ENCODE peak calls at places on chromosome 21, in four cellular contexts. Q is left lung; C is sciatic nerve; K is CD8-positive, alpha-beta memory T cell. N is an unnamed sample.

GRCh38 chr21:14454642-14455009 is 71.7 kb upstream of the HSPA13 start:
- DNase-seq in Q (no peak), C (no peak), K (no peak), N (no peak)

GRCh38 chr21:17495680-17496079 is 17.2 kb upstream of the CXADR start:
- DNase-seq in Q (no peak), C (no peak), K (no peak), N (no peak)

GRCh38 chr21:33980276-33980916 is 64.8 kb upstream of the ATP5PO start:
- DNase-seq in Q (no peak), C (no peak), K (no peak), N (no peak)

GRCh38 chr21:42031816-42032215 is 21.7 kb upstream of the ZBTB21 start:
- DNase-seq in Q (peak; percentile 11), C (no peak), K (no peak), N (no peak)

GRCh38 chr21:45504021-45504515 is 38.2 kb downstream of the SLC19A1 start:
- DNase-seq in Q (peak; percentile 25), C (peak; percentile 42), K (no peak), N (no peak)

GRCh38 chr21:46159841-46160562 is 4.6 kb upstream of the FTCD start:
- DNase-seq in Q (no peak), C (peak; percentile 51), K (no peak), N (no peak)

GRCh38 chr21:42711667-42712066 is 58.2 kb downstream of the PDE9A start:
- DNase-seq in Q (no peak), C (no peak), K (no peak), N (no peak)

GRCh38 chr21:42820513-42821465 is 58.5 kb downstream of the WDR4 start:
- DNase-seq in Q (no peak), C (no peak), K (no peak), N (no peak)

GRCh38 chr21:38505654-38506523 is 7.6 kb upstream of the ERG start:
- DNase-seq in Q (no peak), C (no peak), K (no peak), N (no peak)